ENCODE peak calls at places on chromosomes 4 and X, in eight cellular contexts. F, G, S, B, O, X, L and Q are unnamed samples. For H3K4me1, the result is how much of the 10 kb centered on the place peaks cover.

GRCh38 chr4:92304073-92304472 is 307 bp downstream of the GRID2 start:
- DNase-seq in F (no peak), G (no peak), S (no peak), B (no peak), O (no peak), X (no peak), L (no peak), Q (no peak)

GRCh38 chr4:124854968-124855367 is 142.4 kb upstream of the ANKRD50 start:
- DNase-seq in F (peak), G (no peak), S (no peak), B (no peak), O (no peak), X (no peak), L (no peak), Q (no peak)

GRCh38 chr4:113069212-113069892 is 19.9 kb downstream of the ANK2 start:
- DNase-seq in F (no peak), G (no peak), S (no peak), B (no peak), O (no peak), X (no peak), L (no peak), Q (no peak)

GRCh38 chr4:8129136-8129535 is 29.5 kb downstream of the ABLIM2 start:
- DNase-seq in F (no peak), G (no peak), S (no peak), B (no peak), O (no peak), X (no peak), L (peak), Q (no peak)

GRCh38 chrX:43958529-43958928 is 14.7 kb downstream of the NDP start:
- DNase-seq in F (peak), G (no peak), S (no peak), B (no peak), O (peak), X (peak), L (no peak), Q (no peak)

GRCh38 chrX:132855760-132856341 is 102.6 kb downstream of the HS6ST2 start:
- DNase-seq in F (no peak), G (no peak), S (no peak), B (no peak), O (no peak), X (no peak), L (no peak), Q (no peak)

GRCh38 chrX:100410083-100410590 is at the start of gene PCDH19:
- DNase-seq in F (peak), G (no peak), S (peak), B (peak), O (peak), X (peak), L (peak), Q (peak)

GRCh38 chr4:1413687-1414479 is 7.6 kb upstream of the NKX1-1 start:
- DNase-seq in F (no peak), G (no peak), S (no peak), B (peak), O (no peak), X (no peak), L (no peak), Q (no peak)

GRCh38 chrX:56995271-56995994 is at the start of gene SPIN3:
- DNase-seq in F (peak), G (peak), S (peak), B (peak), O (peak), X (peak), L (peak), Q (peak)

GRCh38 chrX:15151267-15152196 is 118.4 kb downstream of the ASB9 start:
- DNase-seq in F (no peak), G (no peak), S (no peak), B (no peak), O (peak), X (no peak), L (no peak), Q (no peak)

GRCh38 chr4:107243141-107243779 is 207.1 kb upstream of the DKK2 start:
- DNase-seq in F (no peak), G (peak), S (peak), B (no peak), O (no peak), X (no peak), L (no peak), Q (no peak)

GRCh38 chr4:152156448-152156847 is 379.4 kb downstream of the FBXW7 start:
- DNase-seq in F (no peak), G (no peak), S (no peak), B (no peak), O (no peak), X (no peak), L (no peak), Q (no peak)

GRCh38 chr4:140156529-140157171 is 2.7 kb upstream of the MAML3 start:
- DNase-seq in F (no peak), G (no peak), S (no peak), B (no peak), O (no peak), X (no peak), L (no peak), Q (no peak)

GRCh38 chr4:20445933-20446723 is 194.4 kb downstream of the SLIT2 start:
- DNase-seq in F (no peak), G (no peak), S (no peak), B (no peak), O (no peak), X (no peak), L (no peak), Q (no peak)

GRCh38 chr4:174362340-174362739 is 78.6 kb downstream of the CEP44 start:
- DNase-seq in F (no peak), G (no peak), S (no peak), B (no peak), O (no peak), X (no peak), L (no peak), Q (no peak)

GRCh38 chr4:174369968-174370367 is 86.3 kb downstream of the CEP44 start:
- DNase-seq in F (no peak), G (no peak), S (no peak), B (no peak), O (no peak), X (no peak), L (no peak), Q (no peak)

GRCh38 chr4:174365018-174365587 is 81.4 kb downstream of the CEP44 start:
- DNase-seq in F (peak), G (no peak), S (no peak), B (no peak), O (peak), X (no peak), L (no peak), Q (no peak)
- TF ChIP-seq CTCF in F (peak), G (peak), S (peak), B (peak), O (peak), X (no peak), L (no peak), Q (peak)

GRCh38 chrX:49842603-49843002 is 13.5 kb downstream of the PAGE4 start:
- DNase-seq in F (no peak), G (no peak), S (no peak), B (no peak), O (no peak), X (no peak), L (no peak), Q (no peak)
- H3K4me1 ChIP-seq in F (under half), G (under half), S (under half), B (under half), O (under half), X (under half), L (under half), Q (under half)

DNA sequence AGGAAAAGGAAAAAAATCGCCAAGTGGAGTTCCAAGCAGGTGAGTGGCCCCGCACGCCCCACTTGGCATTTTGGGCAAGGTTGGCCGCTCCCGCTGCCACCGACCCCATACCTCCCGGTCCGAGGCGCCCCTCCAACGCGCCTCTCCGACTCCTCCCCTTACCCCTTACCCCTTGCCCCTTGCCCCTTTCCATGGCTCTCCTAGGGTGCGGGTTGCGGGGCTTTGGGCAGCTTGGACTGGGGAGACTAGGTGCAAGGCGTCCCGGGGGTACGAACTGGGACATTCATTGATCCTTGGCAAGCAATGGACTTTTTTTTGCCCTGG is 698 bp downstream of the SLC16A2 start:
- DNase-seq in F (no peak), G (no peak), S (peak), B (no peak), O (no peak), X (no peak), L (no peak), Q (no peak)
- H3K4me3 ChIP-seq in F (peak), G (peak), S (peak), B (peak), O (no peak), X (peak), L (peak), Q (peak)

DNA sequence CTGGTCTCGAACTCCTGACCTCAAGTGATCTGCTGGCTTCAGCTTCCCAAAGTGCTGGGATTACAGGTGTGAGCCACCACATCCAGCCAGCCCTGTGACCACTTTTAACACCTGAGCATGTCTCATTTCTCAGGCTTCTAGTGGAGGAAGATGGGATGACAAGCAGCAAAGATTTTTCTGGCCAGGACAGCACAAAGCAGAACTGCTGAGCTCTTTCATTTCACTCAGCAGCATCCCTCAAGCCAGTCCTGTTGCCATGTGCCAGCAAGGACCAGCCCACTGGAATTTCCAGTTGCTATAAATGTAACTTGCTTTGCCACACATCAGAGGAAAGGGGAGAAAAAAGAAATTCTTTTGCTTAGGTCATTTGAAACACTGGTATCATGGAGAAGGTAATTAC is 75.9 kb downstream of the SLC9A7 start:
- DNase-seq in F (peak), G (no peak), S (no peak), B (no peak), O (no peak), X (no peak), L (no peak), Q (no peak)
- TF ChIP-seq CTCF in F (no peak), G (no peak), S (no peak), B (no peak), O (no peak), X (no peak), L (no peak), Q (no peak)

GRCh38 chrX:40615976-40616375 is 7.3 kb upstream of the MPC1L start:
- DNase-seq in F (no peak), G (no peak), S (no peak), B (no peak), O (no peak), X (no peak), L (no peak), Q (no peak)
- H3K4me1 ChIP-seq in F (under half), G (under half), S (under half), B (under half), O (under half), X (under half), L (under half), Q (under half)